ENCODE peak calls at places on chromosomes 12 and 14, in eight cellular contexts. B, T, M, E, R, N, D and Y are unnamed samples.

GRCh38 chr12:45289245-45290217 is 73.6 kb downstream of the ANO6 start:
- DNase-seq in B (no peak), T (no peak), M (no peak), E (no peak), R (no peak), N (no peak), D (no peak), Y (no peak)

GRCh38 chr12:57626111-57626928 is 6.7 kb downstream of the B4GALNT1 start:
- DNase-seq in B (no peak), T (no peak), M (no peak), E (no peak), R (no peak), N (no peak), D (no peak), Y (no peak)

GRCh38 chr14:20662968-20663731 is 21.2 kb upstream of the RNASE4 start:
- DNase-seq in B (peak), T (peak), M (peak), E (peak), R (peak), N (peak), D (peak), Y (peak)

GRCh38 chr14:71311061-71311460 is 403.8 kb downstream of the PCNX1 start:
- DNase-seq in B (no peak), T (peak), M (no peak), E (no peak), R (no peak), N (no peak), D (no peak), Y (no peak)

GRCh38 chr12:76241371-76241770 is 106.8 kb downstream of the BBS10 start:
- DNase-seq in B (no peak), T (no peak), M (no peak), E (no peak), R (no peak), N (no peak), D (no peak), Y (no peak)

GRCh38 chr12:131836193-131836592 is 8.0 kb downstream of the MMP17 start:
- DNase-seq in B (no peak), T (no peak), M (no peak), E (no peak), R (no peak), N (no peak), D (no peak), Y (no peak)

GRCh38 chr14:104149617-104150141 is 11.3 kb downstream of the KIF26A start:
- DNase-seq in B (no peak), T (no peak), M (no peak), E (peak), R (no peak), N (no peak), D (no peak), Y (no peak)

GRCh38 chr14:20757963-20758362 is 10.2 kb upstream of the EDDM3B start:
- DNase-seq in B (peak), T (no peak), M (no peak), E (peak), R (no peak), N (no peak), D (no peak), Y (peak)

GRCh38 chr12:53956251-53956887 is 1.7 kb downstream of the HOXC12 start:
- DNase-seq in B (no peak), T (no peak), M (no peak), E (no peak), R (no peak), N (no peak), D (no peak), Y (no peak)

GRCh38 chr12:6827437-6827894 is 741 bp upstream of the P3H3 start:
- DNase-seq in B (no peak), T (peak), M (no peak), E (peak), R (peak), N (peak), D (peak), Y (peak)

GRCh38 chr12:27865421-27865820 is 85.4 kb upstream of the MANSC4 start:
- DNase-seq in B (no peak), T (peak), M (no peak), E (no peak), R (peak), N (no peak), D (peak), Y (no peak)

GRCh38 chr14:67166450-67166853 is 22.8 kb upstream of the GARIN2 start:
- DNase-seq in B (no peak), T (peak), M (no peak), E (peak), R (peak), N (peak), D (peak), Y (peak)

GRCh38 chr12:17076335-17076734 is 470.4 kb upstream of the LMO3 start:
- DNase-seq in B (no peak), T (no peak), M (no peak), E (no peak), R (no peak), N (peak), D (no peak), Y (no peak)

GRCh38 chr14:57420986-57421385 is 30.6 kb downstream of the NAA30 start:
- DNase-seq in B (no peak), T (peak), M (no peak), E (no peak), R (no peak), N (no peak), D (no peak), Y (no peak)

GRCh38 chr14:65198346-65198745 is 96.0 kb upstream of the MAX start:
- DNase-seq in B (no peak), T (no peak), M (no peak), E (no peak), R (no peak), N (no peak), D (no peak), Y (no peak)

GRCh38 chr14:65195042-65195719 is 92.9 kb upstream of the MAX start:
- DNase-seq in B (no peak), T (no peak), M (no peak), E (no peak), R (no peak), N (no peak), D (no peak), Y (peak)

GRCh38 chr14:65204056-65204455 is 101.7 kb upstream of the MAX start:
- DNase-seq in B (no peak), T (no peak), M (no peak), E (no peak), R (no peak), N (no peak), D (no peak), Y (no peak)

GRCh38 chr14:65203574-65203973 is 101.3 kb upstream of the MAX start:
- DNase-seq in B (no peak), T (no peak), M (no peak), E (no peak), R (no peak), N (no peak), D (no peak), Y (no peak)

DNA sequence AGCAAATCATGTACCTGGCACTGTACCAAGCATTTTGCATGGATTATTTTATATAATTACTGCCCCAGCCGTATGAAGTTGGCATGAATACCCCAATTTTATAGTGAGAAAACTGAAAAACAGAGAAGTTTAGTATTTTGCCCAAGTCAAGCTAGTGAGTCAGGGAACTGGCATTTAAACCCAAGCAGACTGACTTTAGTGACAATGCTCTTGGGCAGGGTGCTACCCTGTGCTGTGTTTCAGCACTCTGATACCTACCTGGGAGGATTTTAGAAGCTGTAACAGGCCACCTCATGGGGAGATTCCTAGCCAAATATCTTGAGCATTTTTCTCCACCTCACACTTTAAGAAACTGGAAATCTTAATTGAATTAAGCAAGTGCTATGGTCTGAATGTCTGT is 98.1 kb upstream of the MAX start:
- DNase-seq in B (no peak), T (no peak), M (no peak), E (no peak), R (no peak), N (no peak), D (no peak), Y (no peak)
- TF ChIP-seq CTCF in B (no peak), T (no peak), M (no peak), E (no peak), R (no peak), N (no peak), D (no peak), Y (no peak)

DNA sequence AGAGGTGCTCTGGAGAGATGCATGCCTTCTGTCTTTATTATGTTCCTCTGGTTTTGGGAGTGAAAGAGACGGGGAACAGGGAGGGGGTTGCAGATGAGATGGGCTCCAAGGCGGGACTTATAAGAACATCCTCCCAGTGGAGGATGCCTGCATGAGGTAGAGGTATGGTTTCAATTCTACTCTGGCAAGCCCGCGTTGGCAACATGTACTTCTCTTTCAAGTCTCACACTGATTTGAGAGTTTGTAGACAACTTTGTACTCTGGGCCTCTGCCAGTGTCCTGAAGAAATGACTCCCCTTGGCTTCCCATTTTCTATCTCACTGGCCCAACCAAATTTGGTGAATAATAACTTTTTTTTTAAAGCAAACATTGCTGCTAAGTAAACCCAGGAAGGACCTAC is 121.3 kb downstream of the C12orf75 start:
- DNase-seq in B (no peak), T (no peak), M (no peak), E (no peak), R (no peak), N (no peak), D (no peak), Y (no peak)
- TF ChIP-seq CTCF in B (no peak), T (no peak), M (no peak), E (no peak), R (no peak), N (no peak), D (no peak), Y (no peak)

DNA sequence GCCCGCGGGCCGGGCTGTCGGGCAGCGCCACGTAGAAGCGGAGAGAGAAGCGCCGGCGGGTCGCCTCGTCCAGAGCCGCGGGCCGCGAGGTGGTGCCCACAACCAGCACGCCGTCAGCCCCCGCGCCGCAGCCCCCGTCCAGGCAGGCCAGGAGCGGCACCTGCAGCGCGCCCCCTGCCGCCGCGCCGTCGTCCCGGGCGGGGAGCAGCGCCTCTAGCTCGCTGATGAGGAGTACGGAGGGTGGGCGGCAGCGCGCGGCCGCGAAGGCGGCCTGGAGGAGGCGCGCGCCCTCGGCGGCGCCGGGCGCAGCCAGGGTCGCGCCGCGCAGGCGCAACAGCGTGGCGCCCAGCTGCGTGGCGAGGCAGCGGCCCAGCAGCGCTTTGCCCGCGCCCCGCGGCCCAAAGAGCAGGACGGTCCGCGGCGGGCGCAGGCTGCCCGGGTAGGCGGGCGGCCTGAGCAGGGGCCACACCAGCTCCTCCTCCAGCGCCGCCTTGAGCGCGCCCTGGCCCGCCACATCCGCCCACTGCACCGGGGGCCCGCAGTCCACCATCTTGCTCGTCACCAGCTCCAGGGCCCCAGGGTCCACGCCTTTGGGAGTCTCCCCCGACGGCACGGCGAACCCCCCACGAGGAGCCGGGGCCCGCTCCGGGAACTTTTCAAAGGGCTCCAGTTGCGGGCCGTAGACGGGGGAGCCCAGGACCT is 27.6 kb downstream of the FIGNL2 start:
- DNase-seq in B (peak), T (peak), M (no peak), E (peak), R (no peak), N (peak), D (peak), Y (peak)
- TF ChIP-seq CTCF in B (peak), T (no peak), M (peak), E (peak), R (no peak), N (peak), D (no peak), Y (peak)

DNA sequence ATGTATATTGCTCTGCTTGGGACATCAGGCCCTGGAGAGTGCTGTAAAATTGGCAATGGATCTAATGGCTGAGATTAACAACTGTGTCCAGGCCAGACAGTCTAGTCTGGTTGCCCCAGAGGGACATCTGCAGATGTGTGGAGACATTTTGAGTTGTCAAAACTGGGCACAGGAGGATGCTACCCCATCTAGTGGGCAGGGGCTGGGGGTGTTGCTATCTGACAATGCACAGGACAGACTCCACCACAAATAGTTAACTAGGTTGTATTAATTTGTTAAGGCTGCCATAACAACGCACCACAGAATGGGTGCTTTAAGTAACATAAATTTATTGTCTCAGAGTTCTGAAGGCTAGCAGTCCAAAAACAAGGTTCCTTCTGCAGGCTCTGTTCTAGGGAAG is 302.5 kb upstream of the AMIGO2 start:
- DNase-seq in B (no peak), T (no peak), M (no peak), E (no peak), R (no peak), N (no peak), D (no peak), Y (no peak)
- TF ChIP-seq CTCF in B (no peak), T (no peak), M (peak), E (no peak), R (no peak), N (no peak), D (no peak), Y (no peak)

DNA sequence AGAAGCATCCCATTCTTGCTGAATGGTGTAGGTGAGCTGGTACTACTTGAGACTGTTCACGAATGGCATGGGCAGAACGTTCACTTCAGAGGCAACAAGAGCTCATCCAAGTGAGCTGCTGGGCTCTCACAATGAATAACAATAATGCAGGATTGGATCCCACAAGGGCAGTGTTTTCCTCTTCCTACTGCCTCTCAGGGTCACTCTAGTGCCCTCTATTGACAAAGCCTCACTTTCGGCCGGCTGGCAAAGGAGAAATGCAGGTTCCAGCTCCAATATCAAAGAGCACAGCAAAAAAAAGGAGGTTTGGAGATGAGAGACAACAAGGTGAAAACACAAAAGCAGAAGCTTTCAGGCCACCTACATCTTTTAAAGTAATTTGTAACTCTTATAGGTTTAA is 74.6 kb upstream of the MYF6 start:
- DNase-seq in B (no peak), T (peak), M (no peak), E (no peak), R (no peak), N (no peak), D (no peak), Y (no peak)
- TF ChIP-seq CTCF in B (no peak), T (peak), M (peak), E (no peak), R (peak), N (no peak), D (peak), Y (peak)

DNA sequence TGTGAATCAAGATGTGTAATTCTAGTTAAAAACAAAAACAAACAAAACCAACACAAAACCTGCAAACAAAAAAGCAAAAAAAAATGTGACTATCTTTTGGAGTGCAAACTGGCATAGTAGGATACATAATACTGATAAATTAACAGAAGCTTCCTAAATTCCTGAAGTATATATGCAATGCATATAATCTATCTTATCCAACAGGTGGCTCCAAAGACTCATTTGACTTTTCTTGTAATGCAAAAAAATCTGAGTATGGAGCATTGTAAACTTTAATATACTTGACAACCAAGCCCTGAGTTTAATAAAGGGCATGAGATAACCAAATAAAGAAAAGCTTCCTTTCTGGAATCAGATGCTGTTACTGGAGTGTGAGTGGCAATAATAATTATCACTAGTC is 1003.6 kb downstream of the FSCB start:
- DNase-seq in B (no peak), T (no peak), M (no peak), E (no peak), R (no peak), N (no peak), D (peak), Y (no peak)
- TF ChIP-seq CTCF in B (no peak), T (no peak), M (no peak), E (no peak), R (no peak), N (no peak), D (no peak), Y (no peak)